ENCODE peak calls at places on chromosomes 1 and 21, in five cellular contexts. V is stimulated activated CD8-positive, alpha-beta memory T cell treated with anti-CD3 and anti-CD28 coated beads, Interleukin-7, amount 100 ng/mL, for 1 hour; D is activated naive CD4-positive, alpha-beta T cell; I is HFFc6; Y is activated CD4-positive, alpha-beta memory T cell treated with anti-CD3 and anti-CD28 coated beads for 36 hours. P is an unnamed sample.

GRCh38 chr1:212467843-212468482 is 35.2 kb downstream of the NENF start:
- DNase-seq in Y (peak; percentile 18), V (no peak), I (peak; percentile 21), D (no peak), P (no peak)

GRCh38 chr1:58460469-58460868 is 86.1 kb downstream of the OMA1 start:
- DNase-seq in Y (peak; percentile 18), I (peak; percentile 16), V (no peak), D (no peak), P (no peak)

GRCh38 chr21:44459712-44460440 is 4.6 kb downstream of the LRRC3 start:
- DNase-seq in V (no peak), I (no peak), D (no peak), Y (no peak), P (no peak)

GRCh38 chr1:31980835-31981782 is 32.6 kb upstream of the KHDRBS1 start:
- DNase-seq in V (no peak), Y (peak; percentile 22), I (no peak), D (no peak), P (no peak)

GRCh38 chr1:53710584-53710983 is 28.4 kb downstream of the GLIS1 start:
- DNase-seq in Y (no peak), I (no peak), D (no peak), V (no peak), P (no peak)

GRCh38 chr1:22402336-22403053 is 49.2 kb upstream of the ZBTB40 start:
- DNase-seq in V (no peak), I (peak; percentile 26), D (no peak), Y (no peak), P (no peak)

GRCh38 chr1:161046574-161047167 is 894 bp upstream of the USF1 start:
- DNase-seq in Y (no peak), D (no peak), I (no peak), V (no peak), P (no peak)

GRCh38 chr21:45087022-45087823 is 12.8 kb downstream of the ADARB1 start:
- DNase-seq in I (no peak), Y (peak; percentile 54), V (no peak), D (no peak), P (no peak)

P was measured in mesothelial cell of epicardium.